ENCODE peak calls at places on chromosome 6, in five cellular contexts. B, Q, E, R and M are unnamed samples.

GRCh38 chr6:132788658-132789397 is 9.6 kb downstream of the SLC18B1 start:
- DNase-seq in Q (no peak), R (no peak), B (no peak), E (no peak), M (no peak)

GRCh38 chr6:101716387-101716786 is 322.9 kb downstream of the GRIK2 start:
- DNase-seq in R (no peak), Q (no peak), B (no peak), E (no peak), M (no peak)

GRCh38 chr6:151087861-151088598 is 151.7 kb upstream of the AKAP12 start:
- DNase-seq in B (no peak), E (peak), R (no peak), Q (peak), M (no peak)

GRCh38 chr6:25889877-25890853 is 16.1 kb upstream of the SLC17A3 start:
- DNase-seq in R (no peak), B (no peak), E (peak), Q (peak), M (peak)

GRCh38 chr6:149929422-149929821 is 6.5 kb upstream of the RAET1G start:
- DNase-seq in Q (no peak), B (no peak), E (no peak), R (no peak), M (no peak)

GRCh38 chr6:112563368-112563767 is 216.2 kb downstream of the RFPL4B start:
- DNase-seq in B (no peak), R (no peak), E (peak), Q (peak), M (peak)

GRCh38 chr6:158321960-158322359 is 9.7 kb downstream of the TULP4 start:
- DNase-seq in Q (no peak), R (no peak), B (no peak), E (peak), M (no peak)

GRCh38 chr6:31270788-31271640 is 878 bp downstream of the HLA-C start:
- DNase-seq in Q (peak), E (peak), B (peak), R (no peak), M (no peak)

GRCh38 chr6:18269717-18270116 is 5.4 kb upstream of the DEK start:
- DNase-seq in E (no peak), Q (no peak), B (peak), R (no peak), M (no peak)

GRCh38 chr6:4853782-4854511 is 77.7 kb downstream of the CDYL start:
- DNase-seq in Q (peak), E (no peak), R (no peak), B (no peak), M (peak)

GRCh38 chr6:11021003-11021402 is 23.1 kb downstream of the ELOVL2 start:
- DNase-seq in R (no peak), Q (no peak), B (no peak), E (no peak), M (no peak)

GRCh38 chr6:19597809-19598320 is 239.3 kb upstream of the ID4 start:
- DNase-seq in B (no peak), E (no peak), R (no peak), Q (no peak), M (no peak)

GRCh38 chr6:88614306-88614877 is 349.0 kb downstream of the RNGTT start:
- DNase-seq in Q (no peak), B (no peak), E (no peak), R (no peak), M (no peak)

GRCh38 chr6:110524305-110524704 is 47.9 kb upstream of the SLC22A16 start:
- DNase-seq in B (no peak), Q (no peak), E (no peak), R (no peak), M (no peak)

GRCh38 chr6:72922401-72922800 is 300.5 kb downstream of the KCNQ5 start:
- DNase-seq in Q (no peak), B (no peak), R (no peak), E (no peak), M (peak)

GRCh38 chr6:142695016-142695415 is 250.0 kb downstream of the HIVEP2 start:
- DNase-seq in R (no peak), B (no peak), E (peak), Q (no peak), M (no peak)

GRCh38 chr6:142326539-142326938 is 24.7 kb downstream of the ADGRG6 start:
- DNase-seq in E (peak), Q (no peak), R (no peak), B (no peak), M (no peak)

GRCh38 chr6:113875470-113875869 is 18.3 kb downstream of the MARCKS start:
- DNase-seq in E (peak), Q (peak), R (no peak), B (no peak), M (peak)

GRCh38 chr6:17574871-17575560 is 25.1 kb upstream of the FAM8A1 start:
- DNase-seq in E (peak), Q (peak), R (peak), B (no peak), M (no peak)

GRCh38 chr6:170295519-170296422 is 4.9 kb upstream of the DLL1 start:
- DNase-seq in R (no peak), Q (peak), E (no peak), B (peak), M (no peak)

GRCh38 chr6:164502838-164503237 is 806.6 kb downstream of the C6orf118 start:
- DNase-seq in B (no peak), Q (no peak), R (no peak), E (no peak), M (no peak)

GRCh38 chr6:169271158-169271936 is 17.7 kb upstream of the THBS2 start:
- DNase-seq in E (peak), R (no peak), B (no peak), Q (no peak), M (no peak)

GRCh38 chr6:129568015-129568414 is 142.0 kb downstream of the ARHGAP18 start:
- DNase-seq in E (no peak), B (no peak), Q (no peak), R (no peak), M (no peak)

GRCh38 chr6:111757342-111757741 is 115.9 kb downstream of the FYN start:
- DNase-seq in R (no peak), B (no peak), E (peak), Q (peak), M (no peak)

GRCh38 chr6:123810214-123810613 is 6.5 kb downstream of the NKAIN2 start:
- DNase-seq in Q (no peak), E (no peak), B (no peak), R (no peak), M (no peak)

GRCh38 chr6:90103056-90103793 is 193.4 kb downstream of the BACH2 start:
- DNase-seq in E (no peak), Q (no peak), R (peak), B (no peak), M (no peak)

GRCh38 chr6:12012566-12013367 is 655 bp downstream of the HIVEP1 start:
- DNase-seq in Q (peak), B (peak), E (peak), R (peak), M (peak)

GRCh38 chr6:131281471-131282270 is 146.4 kb downstream of the AKAP7 start:
- DNase-seq in B (no peak), Q (no peak), R (no peak), E (no peak), M (no peak)

GRCh38 chr6:143429970-143430369 is 20.5 kb downstream of the ADAT2 start:
- DNase-seq in Q (no peak), B (no peak), E (no peak), R (no peak), M (no peak)

GRCh38 chr6:144955853-144956252 is 670.7 kb downstream of the UTRN start:
- DNase-seq in Q (no peak), R (no peak), B (no peak), E (peak), M (peak)

GRCh38 chr6:18177566-18177965 is 22.3 kb downstream of the KDM1B start:
- DNase-seq in E (no peak), R (no peak), Q (no peak), B (no peak), M (no peak)

GRCh38 chr6:6685249-6685667 is 96.7 kb downstream of the LY86 start:
- DNase-seq in R (no peak), B (no peak), Q (no peak), E (peak), M (no peak)

GRCh38 chr6:48542191-48542590 is 431.2 kb upstream of the PTCHD4 start:
- DNase-seq in R (no peak), E (peak), Q (no peak), B (no peak), M (no peak)

GRCh38 chr6:75794954-75795739 is 46.1 kb downstream of the MYO6 start:
- DNase-seq in Q (no peak), R (no peak), E (no peak), B (no peak), M (no peak)